ENCODE peak calls at places on chromosomes 12 and 14, in eight cellular contexts. S is CD8-positive, alpha-beta T cell; J is stomach; U is left lung; R is cardiac muscle cell; Q is prostate gland; W is A549; P is neural progenitor cell. B is an unnamed sample. For H3K4me1, the result is how much of the 10 kb centered on the place peaks cover.

GRCh38 chr12:269216-269615 is 6.6 kb upstream of the SLC6A13 start:
- DNase-seq in S (no peak), J (no peak), U (no peak), R (no peak), Q (peak), W (no peak), P (no peak), B (no peak)

GRCh38 chr12:105291531-105291930 is 39.0 kb upstream of the C12orf75 start:
- DNase-seq in S (no peak), J (no peak), U (no peak), R (no peak), Q (no peak), W (no peak), P (no peak), B (no peak)

GRCh38 chr12:43057561-43057960 is 468.0 kb upstream of the PRICKLE1 start:
- DNase-seq in S (no peak), J (no peak), U (no peak), R (peak), Q (no peak), W (no peak), P (no peak), B (no peak)

GRCh38 chr12:30725739-30726138 is 29.0 kb downstream of the CAPRIN2 start:
- DNase-seq in S (no peak), J (no peak), U (no peak), R (peak), Q (no peak), W (peak), P (no peak), B (no peak)

GRCh38 chr14:34718750-34719304 is 4.4 kb upstream of the CFL2 start:
- DNase-seq in S (no peak), J (no peak), U (no peak), R (peak), Q (no peak), W (no peak), P (no peak), B (no peak)

GRCh38 chr12:115426732-115427131 is 742.8 kb upstream of the TBX3 start:
- DNase-seq in S (no peak), J (no peak), U (no peak), R (no peak), Q (no peak), W (no peak), P (no peak), B (no peak)

GRCh38 chr12:125873031-125873430 is 807.8 kb downstream of the AACS start:
- DNase-seq in S (no peak), J (no peak), U (no peak), R (no peak), Q (no peak), W (no peak), P (no peak), B (no peak)

GRCh38 chr14:100864960-100865681 is 38.4 kb downstream of the RTL1 start:
- DNase-seq in S (no peak), J (no peak), U (peak), R (no peak), Q (no peak), W (no peak), P (no peak), B (peak)

GRCh38 chr14:100135784-100136183 is 23.7 kb downstream of the DEGS2 start:
- DNase-seq in S (no peak), J (no peak), U (no peak), R (no peak), Q (no peak), W (no peak), P (no peak), B (no peak)

GRCh38 chr12:29157486-29157946 is 8.4 kb downstream of the FAR2 start:
- DNase-seq in S (no peak), J (no peak), U (no peak), R (peak), Q (no peak), W (no peak), P (no peak), B (no peak)

GRCh38 chr12:64891629-64892028 is 67.2 kb downstream of the TBC1D30 start:
- DNase-seq in S (no peak), J (no peak), U (no peak), R (no peak), Q (no peak), W (no peak), P (peak), B (no peak)

GRCh38 chr12:49046129-49046895 is 14.3 kb downstream of the KMT2D start:
- DNase-seq in S (no peak), J (no peak), U (no peak), R (no peak), Q (no peak), W (no peak), P (no peak), B (no peak)

GRCh38 chr14:53881161-53881846 is 75.3 kb downstream of the BMP4 start:
- DNase-seq in S (no peak), J (no peak), U (no peak), R (peak), Q (no peak), W (no peak), P (no peak), B (no peak)

GRCh38 chr14:24694680-24695079 is 60.7 kb upstream of the GZMB start:
- DNase-seq in S (no peak), J (no peak), U (no peak), R (no peak), Q (no peak), W (no peak), P (no peak), B (no peak)

GRCh38 chr12:122866950-122867607 is 28.8 kb downstream of the VPS37B start:
- DNase-seq in S (peak), J (peak), U (no peak), R (no peak), Q (no peak), W (no peak), P (no peak), B (peak)

GRCh38 chr14:57632649-57633048 is 139.0 kb upstream of the CCDC198 start:
- DNase-seq in S (no peak), J (no peak), U (no peak), R (no peak), Q (no peak), W (no peak), P (no peak), B (no peak)

GRCh38 chr12:49507139-49507538 is 31.7 kb upstream of the KCNH3 start:
- DNase-seq in S (no peak), J (no peak), U (no peak), R (peak), Q (no peak), W (peak), P (no peak), B (no peak)

GRCh38 chr12:119259483-119259882 is 75.0 kb upstream of the CCDC60 start:
- DNase-seq in S (no peak), J (no peak), U (no peak), R (no peak), Q (no peak), W (no peak), P (no peak), B (no peak)

GRCh38 chr12:123608192-123608591 is 6.3 kb downstream of the DDX55 start:
- DNase-seq in S (no peak), J (no peak), U (no peak), R (no peak), Q (no peak), W (no peak), P (no peak), B (peak)

GRCh38 chr12:34606749-34607519 is 584.6 kb downstream of the ALG10 start:
- DNase-seq in S (no peak), J (no peak), U (peak), R (no peak), Q (no peak), W (no peak), P (no peak), B (no peak)

GRCh38 chr12:2501464-2502181 is 293.1 kb upstream of the FKBP4 start:
- DNase-seq in S (no peak), J (no peak), U (no peak), R (no peak), Q (no peak), W (no peak), P (no peak), B (no peak)

GRCh38 chr12:131442337-131442918 is 268.5 kb upstream of the SFSWAP start:
- DNase-seq in S (no peak), J (peak), U (no peak), R (no peak), Q (no peak), W (no peak), P (no peak), B (no peak)

GRCh38 chr14:39102969-39103957 is at the start of gene SEC23A:
- DNase-seq in S (peak), J (peak), U (peak), R (peak), Q (peak), W (peak), P (peak), B (peak)

GRCh38 chr14:31964979-31965734 is 111.9 kb upstream of the ARHGAP5 start:
- DNase-seq in S (no peak), J (no peak), U (no peak), R (peak), Q (no peak), W (no peak), P (no peak), B (no peak)

GRCh38 chr14:104953097-104953496 is 25.1 kb downstream of the AHNAK2 start:
- DNase-seq in S (no peak), J (no peak), U (peak), R (no peak), Q (no peak), W (no peak), P (no peak), B (no peak)

GRCh38 chr12:119659289-119659897 is 8.5 kb upstream of the PRKAB1 start:
- DNase-seq in S (no peak), J (no peak), U (no peak), R (peak), Q (no peak), W (peak), P (peak), B (peak)

GRCh38 chr14:61192970-61193369 is 88.2 kb downstream of the TMEM30B start:
- DNase-seq in S (no peak), J (no peak), U (no peak), R (no peak), Q (no peak), W (no peak), P (no peak), B (no peak)

GRCh38 chr12:92444763-92445162 is 258.0 kb upstream of the PLEKHG7 start:
- DNase-seq in S (no peak), J (no peak), U (no peak), R (no peak), Q (no peak), W (no peak), P (no peak), B (peak)

GRCh38 chr12:45242180-45242579 is 26.3 kb downstream of the ANO6 start:
- DNase-seq in S (no peak), J (no peak), U (no peak), R (no peak), Q (no peak), W (no peak), P (no peak), B (no peak)

GRCh38 chr14:97705107-97705506 is 907.9 kb downstream of the VRK1 start:
- DNase-seq in S (no peak), J (no peak), U (no peak), R (no peak), Q (no peak), W (no peak), P (no peak), B (no peak)

GRCh38 chr14:72443991-72444431 is 449.9 kb downstream of the DPF3 start:
- DNase-seq in S (peak), J (no peak), U (no peak), R (no peak), Q (no peak), W (no peak), P (no peak), B (peak)

GRCh38 chr14:94464290-94464689 is 11.7 kb upstream of the SERPINA11 start:
- DNase-seq in S (no peak), J (no peak), U (no peak), R (no peak), Q (no peak), W (no peak), P (no peak), B (no peak)

GRCh38 chr12:56084958-56085543 is 5.1 kb downstream of the ERBB3 start:
- DNase-seq in S (no peak), J (peak), U (no peak), R (peak), Q (no peak), W (peak), P (peak), B (no peak)

GRCh38 chr12:76680940-76681339 is 83.0 kb upstream of the ZDHHC17 start:
- DNase-seq in S (no peak), J (no peak), U (no peak), R (no peak), Q (no peak), W (no peak), P (no peak), B (no peak)

GRCh38 chr12:98973395-98973794 is 328.3 kb downstream of the APAF1 start:
- DNase-seq in S (no peak), J (no peak), U (no peak), R (peak), Q (no peak), W (no peak), P (no peak), B (no peak)

GRCh38 chr14:65941091-65941490 is 528.6 kb downstream of the FUT8 start:
- DNase-seq in S (no peak), J (no peak), U (no peak), R (no peak), Q (no peak), W (no peak), P (no peak), B (no peak)

GRCh38 chr14:95068521-95068920 is 88.8 kb downstream of the DICER1 start:
- DNase-seq in S (no peak), J (no peak), U (no peak), R (no peak), Q (no peak), W (no peak), P (no peak), B (no peak)

DNA sequence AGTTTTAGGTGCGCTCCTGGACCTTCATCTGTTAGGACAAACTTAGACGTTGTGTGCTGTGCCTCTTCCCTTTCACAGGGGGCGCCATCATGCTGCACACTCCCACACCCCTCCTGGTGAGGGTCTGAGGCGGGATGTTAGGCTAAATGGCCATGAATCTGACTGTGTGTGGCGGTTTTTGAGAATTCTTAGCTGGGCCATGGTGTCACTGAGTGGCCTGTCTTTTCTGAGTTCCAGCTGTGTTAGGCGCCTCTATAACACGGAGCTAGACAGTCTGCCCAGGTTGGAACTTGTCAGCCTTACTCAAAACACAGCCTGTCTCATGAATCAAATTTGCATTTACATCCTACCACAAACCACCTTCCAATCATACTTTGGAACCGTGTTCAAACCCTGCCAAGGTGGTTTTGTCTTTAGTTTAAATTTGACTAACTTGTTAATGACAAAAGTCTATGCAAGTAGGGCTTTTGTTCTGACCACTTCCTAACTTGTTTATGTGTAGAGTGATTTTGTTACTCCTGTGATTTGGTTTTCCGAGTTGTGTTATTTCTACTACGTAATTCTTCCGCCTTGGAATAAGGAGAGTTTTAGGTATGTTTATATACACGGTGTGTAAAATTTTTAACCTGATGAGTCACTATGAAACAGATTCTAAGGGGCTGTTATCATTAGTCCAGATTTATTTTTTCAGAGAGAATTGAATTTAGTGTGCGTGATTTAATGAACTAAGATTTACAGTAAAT is 19.6 kb downstream of the ACVR1B start:
- DNase-seq in S (peak), J (no peak), U (no peak), R (peak), Q (no peak), W (peak), P (peak), B (peak)
- TF ChIP-seq CTCF in S (peak), J (no peak), U (peak), R (peak), Q (no peak), W (peak), P (peak), B (peak)

GRCh38 chr14:92584856-92585255 is 71.3 kb downstream of the RIN3 start:
- DNase-seq in S (no peak), J (no peak), U (peak), R (peak), Q (no peak), W (no peak), P (no peak), B (no peak)
- H3K4me1 ChIP-seq in S (half or more), J (under half), U (under half), R (under half), Q (under half), W (under half), P (under half), B (under half)

GRCh38 chr14:70707138-70708038 is 65.7 kb downstream of the TTC9 start:
- DNase-seq in S (no peak), J (no peak), U (peak), R (peak), Q (no peak), W (no peak), P (no peak), B (no peak)
- TF ChIP-seq CTCF in S (no peak), J (no peak), U (no peak), R (no peak), Q (no peak), W (no peak), P (no peak), B (no peak)

GRCh38 chr12:5479761-5480160 is 47.9 kb downstream of the NTF3 start:
- DNase-seq in S (no peak), J (no peak), U (no peak), R (no peak), Q (no peak), W (no peak), P (no peak), B (no peak)
- H3K4me1 ChIP-seq in S (under half), J (under half), U (under half), R (under half), Q (under half), W (under half), P (under half), B (under half)

DNA sequence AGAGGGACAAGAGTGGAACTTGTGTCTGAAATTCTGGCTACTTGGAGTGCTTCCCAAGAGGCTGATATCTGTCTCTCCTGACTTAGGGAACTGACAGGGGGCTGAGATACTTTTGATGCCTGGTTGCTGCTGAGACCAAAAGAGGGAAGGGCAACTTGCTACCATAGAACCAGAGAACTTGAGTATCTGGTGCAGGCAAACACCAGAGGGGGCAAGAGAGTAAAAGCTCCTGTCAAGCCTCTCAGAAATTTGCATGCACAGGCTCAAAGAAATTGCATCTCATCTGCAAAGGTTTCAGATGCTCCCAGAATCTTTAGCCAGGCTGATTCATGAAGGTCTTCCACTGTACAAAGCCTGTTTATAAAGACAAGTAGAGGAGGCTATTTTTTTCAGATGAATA is 391.3 kb upstream of the FOXG1 start:
- DNase-seq in S (no peak), J (no peak), U (no peak), R (peak), Q (no peak), W (no peak), P (peak), B (no peak)
- TF ChIP-seq CTCF in S (no peak), J (peak), U (no peak), R (peak), Q (no peak), W (no peak), P (peak), B (no peak)

GRCh38 chr12:111993290-111994150 is 19.4 kb downstream of the TMEM116 start:
- DNase-seq in S (peak), J (no peak), U (no peak), R (no peak), Q (no peak), W (no peak), P (no peak), B (no peak)
- H3K4me1 ChIP-seq in S (half or more), J (under half), U (under half), R (under half), Q (under half), W (under half), P (under half), B (under half)

DNA sequence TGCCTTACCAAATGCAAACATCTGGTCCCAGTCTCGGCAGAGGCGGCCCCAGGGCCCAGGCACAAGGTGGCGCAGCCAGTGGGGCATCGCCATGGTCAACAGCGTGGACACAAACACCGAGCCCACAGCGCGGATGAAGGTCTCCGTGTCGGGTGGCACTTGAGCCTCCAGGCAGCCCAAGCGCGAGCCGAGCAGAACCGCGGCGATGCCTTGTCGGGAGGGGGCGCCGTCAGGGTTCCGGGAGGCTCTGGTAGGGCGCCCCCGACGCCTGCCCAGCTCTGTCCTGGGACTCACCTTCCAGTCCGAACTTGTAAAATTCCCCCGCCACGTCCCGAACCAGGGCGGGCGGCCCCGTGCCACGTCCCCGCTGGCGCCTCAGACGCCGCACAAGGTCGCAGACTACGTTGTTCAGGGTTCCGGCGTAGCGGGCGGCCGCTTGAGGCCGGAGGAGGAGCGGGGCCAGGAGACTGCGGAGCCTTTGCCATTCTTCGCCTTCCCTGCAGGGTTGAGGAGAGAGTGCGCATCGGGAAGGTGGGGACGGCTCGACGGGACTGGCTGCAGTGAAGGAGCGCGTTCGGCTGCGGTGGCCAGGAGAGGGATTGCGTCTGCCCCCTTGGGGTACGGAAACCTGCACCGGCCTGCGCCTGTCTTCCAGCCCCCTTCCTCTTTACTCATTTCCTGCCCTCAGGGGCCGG is 1.7 kb downstream of the CYP27B1 start:
- DNase-seq in S (peak), J (peak), U (peak), R (peak), Q (no peak), W (peak), P (peak), B (peak)
- TF ChIP-seq CTCF in S (peak), J (no peak), U (no peak), R (peak), Q (no peak), W (peak), P (peak), B (no peak)

DNA sequence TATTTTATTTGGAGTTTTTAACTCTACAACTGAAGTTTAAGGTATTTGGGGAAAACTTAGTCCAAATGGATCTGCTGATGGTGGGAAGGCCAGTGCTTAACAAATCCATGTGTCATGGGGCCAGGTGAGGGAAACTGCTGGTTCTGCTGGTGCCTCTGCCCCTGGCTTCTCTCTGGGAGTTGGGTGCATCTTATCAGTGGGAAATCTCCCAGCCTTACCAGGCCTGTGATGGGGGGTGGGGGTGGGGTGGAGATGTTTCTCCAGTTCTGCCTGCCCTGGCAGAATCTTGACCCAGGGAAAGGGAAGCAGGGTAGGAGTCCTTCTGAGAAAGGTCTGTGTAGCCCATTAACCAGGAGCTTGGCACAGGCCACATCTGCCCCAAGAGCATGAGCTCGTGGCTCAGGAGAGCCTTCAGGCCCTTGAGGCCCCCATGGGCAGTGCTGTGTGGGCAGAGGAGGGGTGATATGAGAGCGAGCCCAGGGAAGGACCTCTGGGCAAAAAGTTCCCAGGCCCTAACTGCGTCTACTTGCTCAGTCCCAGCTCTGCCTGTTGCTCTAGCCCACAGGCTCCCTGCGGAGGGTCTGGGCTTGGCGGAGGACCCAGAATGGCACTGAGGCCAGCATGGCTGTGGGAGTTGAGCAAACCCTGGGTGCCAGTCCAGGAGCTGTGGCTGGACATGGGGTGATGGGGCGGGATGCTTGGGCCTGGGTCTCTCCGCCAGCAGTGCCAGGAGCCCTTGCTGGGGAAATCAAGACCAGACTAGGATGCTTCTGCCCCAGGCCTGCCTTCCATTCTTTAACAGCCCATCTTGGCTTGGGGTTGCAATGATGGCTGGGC is 18.2 kb downstream of the VASH1 start:
- DNase-seq in S (no peak), J (no peak), U (no peak), R (no peak), Q (no peak), W (no peak), P (no peak), B (no peak)
- H3K4me1 ChIP-seq in S (under half), J (under half), U (under half), R (under half), Q (under half), W (under half), P (under half), B (under half)